ENCODE peak calls at places on chromosomes 11 and 22, in eight cellular contexts. F is HCT116, V is heart left ventricle, R is prostate gland, W is Peyer's patch, E is stomach, S is body of pancreas, Z is GM12878. G is an unnamed sample.

GRCh38 chr11:109123811-109124787 is 297.9 kb upstream of the C11orf87 start:
- DNase-seq in F (no peak), V (peak; percentile 70), R (no peak), W (no peak), E (no peak), S (peak; percentile 8), Z (no peak), G (peak; percentile 54)

GRCh38 chr11:83566948-83567347 is 280.8 kb upstream of the CCDC90B start:
- DNase-seq in F (no peak), V (no peak), R (no peak), W (no peak), E (no peak), S (no peak), Z (no peak), G (no peak)

GRCh38 chr11:69010361-69010891 is 2.6 kb downstream of the MRGPRF start:
- DNase-seq in F (no peak), V (no peak), R (no peak), W (no peak), E (no peak), S (no peak), Z (no peak), G (no peak)

GRCh38 chr11:36131719-36132349 is 157.4 kb downstream of the COMMD9 start:
- DNase-seq in F (no peak), V (peak; percentile 57), R (peak; percentile 55), W (no peak), E (peak; percentile 30), S (peak; percentile 57), Z (no peak), G (peak; percentile 25)

GRCh38 chr11:61514050-61514917 is 5.7 kb downstream of the LRRC10B start:
- DNase-seq in F (no peak), V (no peak), R (no peak), W (no peak), E (no peak), S (no peak), Z (no peak), G (no peak)

GRCh38 chr11:110918351-110918750 is 206.1 kb upstream of the ARHGAP20 start:
- DNase-seq in F (no peak), V (no peak), R (no peak), W (no peak), E (no peak), S (no peak), Z (no peak), G (no peak)

GRCh38 chr11:100072131-100072530 is 615.0 kb upstream of the ARHGAP42 start:
- DNase-seq in F (no peak), V (no peak), R (no peak), W (no peak), E (no peak), S (no peak), Z (no peak), G (no peak)

GRCh38 chr11:71301046-71301857 is 48.9 kb upstream of the SHANK2 start:
- DNase-seq in F (no peak), V (no peak), R (no peak), W (no peak), E (peak; percentile 20), S (no peak), Z (no peak), G (no peak)

GRCh38 chr22:32723632-32724031 is 77.9 kb upstream of the TIMP3 start:
- DNase-seq in F (no peak), V (peak; percentile 76), R (peak; percentile 42), W (peak; percentile 20), E (peak; percentile 34), S (peak; percentile 34), Z (peak; percentile 25), G (peak; percentile 17)

GRCh38 chr22:23565288-23565941 is 14.7 kb downstream of the IGLL1 start:
- DNase-seq in F (peak; percentile 4), V (no peak), R (no peak), W (no peak), E (no peak), S (peak; percentile 17), Z (no peak), G (peak; percentile 10)

GRCh38 chr22:50206599-50206998 is 5.8 kb downstream of the SELENOO start:
- DNase-seq in F (no peak), V (peak; percentile 92), R (no peak), W (no peak), E (no peak), S (peak; percentile 19), Z (no peak), G (peak; percentile 78)

GRCh38 chr11:130705670-130706421 is 210.4 kb downstream of the SNX19 start:
- DNase-seq in F (no peak), V (no peak), R (no peak), W (no peak), E (no peak), S (no peak), Z (no peak), G (peak; percentile 77)

GRCh38 chr11:1747753-1748466 is 2.5 kb downstream of the IFITM10 start:
- DNase-seq in F (no peak), V (no peak), R (no peak), W (no peak), E (no peak), S (no peak), Z (no peak), G (no peak)

GRCh38 chr22:27642104-27642800 is 159.3 kb downstream of the MN1 start:
- DNase-seq in F (no peak), V (no peak), R (no peak), W (no peak), E (no peak), S (no peak), Z (no peak), G (no peak)

GRCh38 chr11:13012037-13012693 is 3.0 kb downstream of the RASSF10 start:
- DNase-seq in F (no peak), V (no peak), R (no peak), W (no peak), E (peak; percentile 75), S (peak; percentile 75), Z (no peak), G (peak; percentile 46)

GRCh38 chr11:113668255-113668654 is 37.9 kb downstream of the TMPRSS5 start:
- DNase-seq in F (no peak), V (no peak), R (no peak), W (no peak), E (no peak), S (no peak), Z (no peak), G (no peak)

GRCh38 chr11:133835258-133836075 is 9.8 kb downstream of the SPATA19 start:
- DNase-seq in F (peak; percentile 47), V (peak; percentile 50), R (peak; percentile 35), W (no peak), E (no peak), S (peak; percentile 62), Z (peak; percentile 23), G (peak; percentile 51)

GRCh38 chr22:28759861-28760560 is 12.5 kb upstream of the CCDC117 start:
- DNase-seq in F (no peak), V (no peak), R (no peak), W (no peak), E (no peak), S (no peak), Z (peak; percentile 21), G (peak; percentile 34)

GRCh38 chr11:80733776-80734175 is 1292.9 kb upstream of the TENM4 start:
- DNase-seq in F (no peak), V (no peak), R (no peak), W (no peak), E (no peak), S (no peak), Z (no peak), G (no peak)

DNA sequence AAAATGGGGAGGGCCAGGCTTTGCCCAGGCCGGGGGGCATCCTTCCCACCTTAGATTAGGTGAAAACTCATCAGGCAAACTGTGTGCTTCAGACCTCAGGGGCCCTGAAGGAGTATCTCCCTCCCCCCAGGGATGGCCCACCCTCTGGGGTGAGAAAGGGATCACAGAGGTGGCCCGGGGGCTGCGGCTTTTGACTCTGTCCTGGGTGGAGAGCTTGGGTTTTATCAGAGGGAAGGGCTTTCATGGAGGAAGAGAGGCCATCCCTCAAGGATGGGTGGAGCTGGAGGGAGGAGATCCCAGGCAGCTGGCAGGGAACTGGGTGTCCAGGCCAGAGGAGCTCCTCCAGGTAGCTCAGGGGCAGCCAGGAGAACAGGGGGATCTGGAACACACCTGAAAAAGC is 3.1 kb upstream of the PPP2R5B start:
- DNase-seq in F (no peak), V (no peak), R (no peak), W (no peak), E (no peak), S (no peak), Z (no peak), G (no peak)
- H3K36me3 ChIP-seq in F (no peaks in the 10 kb centered on the region), V (no peaks in the 10 kb centered on the region), R (no peaks in the 10 kb centered on the region), W (no peaks in the 10 kb centered on the region), E (no peaks in the 10 kb centered on the region), S (no peaks in the 10 kb centered on the region), Z (no peaks in the 10 kb centered on the region), G (no peaks in the 10 kb centered on the region)

DNA sequence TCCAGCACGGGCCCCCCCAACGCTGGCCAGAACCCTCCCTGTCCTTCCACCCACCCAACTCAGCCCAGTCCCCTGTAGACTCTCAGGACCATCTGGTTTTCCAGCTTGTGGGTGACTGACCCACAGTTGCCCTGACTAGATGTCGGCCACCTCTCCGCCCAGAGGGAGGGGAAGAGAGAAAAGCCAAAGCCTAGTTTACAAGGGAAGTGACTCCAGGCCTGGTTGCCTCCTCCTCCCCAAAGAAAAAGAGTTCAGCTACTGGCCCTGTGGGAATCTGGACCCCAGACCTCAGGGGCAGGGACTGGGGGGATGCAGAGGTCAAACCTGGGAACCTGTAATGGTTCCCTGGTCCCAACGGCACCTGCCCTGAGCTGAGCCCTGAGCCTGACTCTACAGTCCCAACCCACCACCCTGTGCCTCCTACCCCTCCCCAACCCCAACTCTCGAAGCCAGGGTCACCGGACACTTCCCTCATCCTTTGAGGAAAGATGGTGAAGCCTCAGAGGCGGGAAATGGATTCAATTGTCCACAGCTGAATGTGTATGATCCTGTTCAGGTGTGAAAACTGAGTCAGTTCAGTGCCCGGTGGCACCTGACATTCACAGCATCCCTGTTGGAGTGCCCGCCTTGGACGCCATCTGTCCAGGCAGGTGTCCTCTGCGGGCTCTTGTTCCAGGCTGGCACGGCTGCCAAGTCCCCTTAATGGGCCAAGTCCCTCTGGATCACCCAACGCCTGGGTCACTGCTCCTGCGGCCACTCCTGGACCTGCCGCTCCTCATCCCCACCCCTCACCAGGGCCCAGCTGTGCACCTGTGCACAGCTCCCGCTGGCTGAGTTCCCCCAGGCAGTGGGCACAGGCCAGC is 21.0 kb upstream of the WNT7B start:
- DNase-seq in F (no peak), V (peak; percentile 30), R (no peak), W (no peak), E (no peak), S (no peak), Z (no peak), G (no peak)
- H3K27ac ChIP-seq in F (no peak overlapping the region), V (peak overlapping the region; percentile 89), R (peak overlapping the region; percentile 70), W (peak overlapping the region; percentile 69), E (peak overlapping the region; percentile 34), S (peak overlapping the region; percentile 72), Z (no peak overlapping the region), G (peak overlapping the region; percentile 84)

GRCh38 chr11:73376803-73377629 is 817 bp downstream of the RELT start:
- DNase-seq in F (peak; percentile 40), V (peak; percentile 64), R (no peak), W (peak; percentile 79), E (peak; percentile 41), S (peak; percentile 34), Z (no peak), G (peak; percentile 38)
- TF ChIP-seq POLR2A in F (no peak), V (no peak), R (peak; percentile 26), W (peak; percentile 21), E (no peak), S (peak; percentile 62), Z (no peak), G (no peak)

DNA sequence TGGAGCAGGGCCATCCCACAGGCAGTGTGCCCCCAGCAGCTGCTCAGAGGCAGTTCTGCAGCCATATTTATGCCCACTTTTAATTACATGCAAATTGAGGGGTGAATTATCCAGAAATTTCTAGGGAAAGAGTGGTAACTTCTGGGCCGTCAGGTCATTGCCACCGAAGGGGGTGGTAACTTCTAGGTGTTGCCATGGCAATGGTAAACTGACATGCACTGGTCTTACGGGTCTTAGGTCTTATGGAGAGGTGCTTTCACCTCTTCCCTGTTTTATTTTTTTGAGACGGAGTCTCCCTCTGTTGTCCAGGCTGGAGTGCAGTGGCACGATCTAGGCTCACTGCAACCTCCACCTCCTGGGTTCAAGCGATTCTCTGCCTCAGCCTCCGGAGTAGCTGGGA is 3.8 kb upstream of the TMEM134 start:
- DNase-seq in F (no peak), V (no peak), R (no peak), W (no peak), E (no peak), S (no peak), Z (no peak), G (no peak)
- H3K36me3 ChIP-seq in F (no peaks in the 10 kb centered on the region), V (no peaks in the 10 kb centered on the region), R (no peaks in the 10 kb centered on the region), W (no peaks in the 10 kb centered on the region), E (no peaks in the 10 kb centered on the region), S (no peaks in the 10 kb centered on the region), Z (no peaks in the 10 kb centered on the region), G (no peaks in the 10 kb centered on the region)

G was measured in thyroid gland.